ENCODE peak calls at places on chromosomes 2 and 18, in seven cellular contexts. O is SK-N-MC; D is adrenal gland; U is fibroblast of pulmonary artery; Y is CD4-positive, CD25-positive, alpha-beta regulatory T cell; I is BE2C; Z is kidney. P is an unnamed sample.

GRCh38 chr18:2331496-2331895 is 239.8 kb downstream of the METTL4 start:
- DNase-seq in Y (no peak), U (no peak), D (no peak), O (no peak), Z (no peak), I (no peak), P (no peak)

GRCh38 chr2:171880774-171881173 is 13.3 kb downstream of the SLC25A12 start:
- DNase-seq in Z (no peak), U (no peak), D (no peak), Y (no peak), I (no peak), O (no peak), P (no peak)

GRCh38 chr2:179265082-179265575 is 497 bp upstream of the SESTD1 start:
- DNase-seq in I (no peak), U (peak; percentile 72), Y (no peak), Z (no peak), O (no peak), D (no peak), P (no peak)

GRCh38 chr18:23593720-23594119 is 7.4 kb upstream of the NPC1 start:
- DNase-seq in Z (no peak), Y (no peak), I (no peak), U (peak; percentile 87), O (no peak), D (no peak), P (no peak)

GRCh38 chr2:151669585-151670081 is 64.6 kb downstream of the NEB start:
- DNase-seq in Y (no peak), O (no peak), Z (no peak), I (no peak), D (no peak), U (peak; percentile 5), P (no peak)

GRCh38 chr18:79388043-79388442 is 7.7 kb upstream of the NFATC1 start:
- DNase-seq in D (no peak), O (no peak), Y (no peak), U (no peak), I (no peak), Z (peak; percentile 68), P (no peak)

GRCh38 chr18:76518543-76519155 is 23.6 kb upstream of the ZNF516 start:
- DNase-seq in U (peak; percentile 36), Z (peak; percentile 87), Y (no peak), D (peak; percentile 72), I (no peak), O (no peak), P (no peak)

GRCh38 chr18:4284528-4284927 is 170.6 kb downstream of the DLGAP1 start:
- DNase-seq in O (no peak), D (no peak), I (no peak), U (no peak), Z (no peak), Y (no peak), P (no peak)

GRCh38 chr2:150225030-150225429 is 262.4 kb downstream of the RND3 start:
- DNase-seq in Z (no peak), I (no peak), D (no peak), O (no peak), U (no peak), Y (no peak), P (no peak)

GRCh38 chr2:177740718-177741117 is 331.9 kb downstream of the PDE11A start:
- DNase-seq in O (peak; percentile 71), Y (no peak), I (peak; percentile 8), Z (no peak), U (no peak), D (peak; percentile 69), P (no peak)

GRCh38 chr2:108229875-108230274 is 9.9 kb upstream of the SULT1C3 start:
- DNase-seq in D (no peak), O (no peak), I (no peak), Z (no peak), U (no peak), Y (no peak), P (no peak)

GRCh38 chr2:237705225-237705524 is 77.8 kb downstream of the LRRFIP1 start:
- DNase-seq in O (no peak), I (no peak), D (no peak), Y (no peak), Z (no peak), U (no peak), P (no peak)

GRCh38 chr2:54673501-54673998 is 49.9 kb upstream of the EML6 start:
- DNase-seq in O (no peak), U (peak; percentile 93), Z (peak; percentile 89), I (no peak), Y (peak; percentile 32), D (peak; percentile 91), P (peak; percentile 56)

GRCh38 chr18:57797209-57797651 is 5.9 kb downstream of the ATP8B1 start:
- DNase-seq in D (no peak), U (no peak), O (no peak), I (no peak), Z (no peak), Y (no peak), P (no peak)

GRCh38 chr2:70514612-70515055 is 39.0 kb downstream of the TGFA start:
- DNase-seq in Y (no peak), I (no peak), Z (peak; percentile 96), O (no peak), D (no peak), U (no peak), P (no peak)

GRCh38 chr2:232367016-232367415 is 11.5 kb upstream of the ALPP start:
- DNase-seq in Y (no peak), I (no peak), Z (no peak), U (no peak), D (no peak), O (no peak), P (no peak)

GRCh38 chr2:174085781-174086180 is 120.6 kb upstream of the SP3 start:
- DNase-seq in I (no peak), U (no peak), O (no peak), Y (no peak), Z (no peak), D (no peak), P (no peak)

GRCh38 chr2:186695081-186695756 is 1.4 kb downstream of the FAM171B start:
- DNase-seq in I (peak; percentile 10), Z (no peak), D (peak; percentile 32), U (peak; percentile 59), Y (no peak), O (no peak), P (no peak)
- H3K4me3 ChIP-seq in I (peak overlapping the region; percentile 76), Z (peak overlapping the region; percentile 15), D (no peak overlapping the region), U (peak overlapping the region; percentile 77), Y (no peak overlapping the region), O (peak overlapping the region; percentile 87), P (no peak overlapping the region)

GRCh38 chr2:105403241-105403784 is 4.5 kb upstream of the FHL2 start:
- DNase-seq in Z (no peak), I (no peak), Y (no peak), O (no peak), U (no peak), D (no peak), P (no peak)

GRCh38 chr2:105403785-105404698 is 5.2 kb upstream of the FHL2 start:
- DNase-seq in U (peak; percentile 72), D (peak; percentile 49), Z (peak; percentile 81), I (no peak), Y (no peak), O (no peak), P (no peak)

GRCh38 chr2:105406221-105406620 is 7.4 kb upstream of the FHL2 start:
- DNase-seq in Y (no peak), U (peak; percentile 69), D (peak; percentile 91), O (no peak), Z (no peak), I (peak; percentile 58), P (no peak)

GRCh38 chr2:105405291-105405690 is 6.4 kb upstream of the FHL2 start:
- DNase-seq in O (no peak), Z (no peak), Y (no peak), U (no peak), I (no peak), D (no peak), P (no peak)

GRCh38 chr2:105404736-105405135 is 5.9 kb upstream of the FHL2 start:
- DNase-seq in D (no peak), I (no peak), Y (no peak), Z (no peak), O (no peak), U (no peak), P (no peak)
- H3K4me3 ChIP-seq in D (no peak overlapping the region), I (no peak overlapping the region), Y (no peak overlapping the region), Z (no peak overlapping the region), O (no peak overlapping the region), U (no peak overlapping the region), P (no peak overlapping the region)

GRCh38 chr2:28030600-28030999 is 140.1 kb downstream of the BABAM2 start:
- DNase-seq in Z (no peak), I (no peak), O (no peak), Y (no peak), U (peak; percentile 7), D (no peak), P (no peak)
- H3K4me3 ChIP-seq in Z (no peak overlapping the region), I (no peak overlapping the region), O (no peak overlapping the region), Y (no peak overlapping the region), U (no peak overlapping the region), D (no peak overlapping the region), P (no peak overlapping the region)

DNA sequence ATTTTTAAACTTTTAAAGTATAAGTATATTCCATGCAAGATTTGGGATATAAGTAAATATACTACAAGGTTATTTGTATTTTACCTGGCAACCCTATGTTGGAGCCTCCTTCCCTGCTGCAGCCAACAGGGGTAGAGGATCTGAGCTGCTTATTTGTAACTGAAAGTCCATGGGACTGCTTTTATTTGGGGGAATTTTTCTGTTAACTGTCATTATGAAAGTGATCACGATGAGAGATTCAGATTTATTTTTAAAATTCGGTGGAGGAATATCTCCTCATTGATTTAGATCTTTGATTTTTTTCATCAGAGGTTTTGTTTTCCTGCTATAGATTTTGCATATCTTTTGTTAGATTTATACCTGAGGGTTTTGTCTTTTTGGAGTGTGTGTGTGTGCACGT is 215.9 kb downstream of the PRKCE start:
- DNase-seq in I (no peak), Z (no peak), Y (no peak), O (no peak), U (no peak), D (no peak), P (no peak)
- H3K4me3 ChIP-seq in I (no peak overlapping the region), Z (no peak overlapping the region), Y (no peak overlapping the region), O (no peak overlapping the region), U (no peak overlapping the region), D (no peak overlapping the region), P (no peak overlapping the region)